ENCODE peak calls at places on chromosomes 11 and 22, in ten cellular contexts. G, B, E, J, R, H, C, A, T and Z are unnamed samples.

GRCh38 chr11:46504817-46505613 is 88.8 kb downstream of the AMBRA1 start:
- DNase-seq in T (no peak), C (no peak), B (no peak), A (no peak), E (no peak), J (no peak), H (no peak), G (no peak), R (no peak), Z (no peak)

GRCh38 chr22:29231971-29232959 is 26.6 kb downstream of the EMID1 start:
- DNase-seq in E (no peak), H (no peak), C (no peak), R (no peak), J (no peak), B (no peak), T (peak; percentile 91), G (no peak), A (no peak), Z (no peak)

GRCh38 chr11:4134844-4135243 is 40.2 kb downstream of the RRM1 start:
- DNase-seq in R (no peak), T (no peak), J (no peak), G (no peak), H (no peak), C (no peak), E (no peak), A (no peak), B (no peak), Z (no peak)

GRCh38 chr11:114553642-114554041 is 6.0 kb downstream of the NXPE1 start:
- DNase-seq in J (no peak), R (no peak), T (no peak), A (no peak), H (no peak), B (no peak), C (no peak), G (no peak), E (no peak), Z (no peak)

GRCh38 chr11:67398661-67399563 is 2.7 kb downstream of the PPP1CA start:
- DNase-seq in E (no peak), J (no peak), B (no peak), A (no peak), C (no peak), T (no peak), G (no peak), H (no peak), R (no peak), Z (no peak)

GRCh38 chr22:42365337-42365865 is 66.8 kb downstream of the NFAM1 start:
- DNase-seq in H (no peak), C (peak; percentile 85), E (no peak), R (no peak), T (no peak), G (no peak), J (no peak), B (no peak), A (no peak), Z (no peak)

GRCh38 chr22:42138972-42139371 is 8.4 kb upstream of the CYP2D6 start:
- DNase-seq in A (no peak), J (no peak), T (no peak), H (no peak), G (no peak), R (no peak), E (no peak), C (no peak), B (no peak), Z (no peak)

GRCh38 chr11:413120-414081 is 1.4 kb downstream of the SIGIRR start:
- DNase-seq in T (peak; percentile 59), G (no peak), C (no peak), A (no peak), E (no peak), B (no peak), R (no peak), J (no peak), H (no peak), Z (no peak)